ENCODE peak calls at places on chromosomes 13 and 19, in five cellular contexts. A, B, O, M and U are unnamed samples.

GRCh38 chr19:29679598-29680210 is 14.4 kb downstream of the PLEKHF1 start:
- DNase-seq in A (no peak), B (no peak), O (no peak), M (no peak), U (no peak)

GRCh38 chr13:66071608-66072007 is 1158.5 kb downstream of the PCDH9 start:
- DNase-seq in A (no peak), B (no peak), O (no peak), M (no peak), U (no peak)

GRCh38 chr13:75368167-75368566 is 113.8 kb downstream of the TBC1D4 start:
- DNase-seq in A (no peak), B (no peak), O (no peak), M (peak; percentile 89), U (peak; percentile 70)

GRCh38 chr19:10544242-10544752 is 593 bp downstream of the ATG4D start:
- DNase-seq in A (no peak), B (no peak), O (no peak), M (no peak), U (no peak)

GRCh38 chr13:82879921-82880320 is 1002.4 kb downstream of the SLITRK1 start:
- DNase-seq in A (no peak), B (no peak), O (no peak), M (no peak), U (no peak)

GRCh38 chr19:9934132-9934950 is 2.0 kb downstream of the OLFM2 start:
- DNase-seq in A (peak; percentile 79), B (peak; percentile 83), O (peak; percentile 78), M (peak; percentile 93), U (peak; percentile 17)

GRCh38 chr19:40159744-40160143 is 31.5 kb upstream of the MAP3K10 start:
- DNase-seq in A (no peak), B (no peak), O (no peak), M (no peak), U (no peak)

GRCh38 chr19:46896076-46896794 is 35.4 kb downstream of the ARHGAP35 start:
- DNase-seq in A (no peak), B (no peak), O (no peak), M (no peak), U (no peak)

GRCh38 chr13:32905063-32905863 is 111.0 kb upstream of the KL start:
- DNase-seq in A (no peak), B (no peak), O (peak; percentile 78), M (peak; percentile 62), U (peak; percentile 64)

GRCh38 chr19:47618771-47619170 is 9.8 kb downstream of the BICRA start:
- DNase-seq in A (no peak), B (no peak), O (no peak), M (peak; percentile 18), U (no peak)

GRCh38 chr13:25137624-25137892 is 34.5 kb downstream of the AMER2 start:
- DNase-seq in A (no peak), B (no peak), O (no peak), M (no peak), U (no peak)

GRCh38 chr19:32809254-32809653 is 60.3 kb downstream of the SLC7A9 start:
- DNase-seq in A (no peak), B (no peak), O (no peak), M (no peak), U (no peak)

GRCh38 chr13:27860743-27861142 is 59.1 kb upstream of the PDX1 start:
- DNase-seq in A (no peak), B (no peak), O (no peak), M (no peak), U (no peak)

GRCh38 chr13:48160879-48161278 is 66.0 kb upstream of the MED4 start:
- DNase-seq in A (no peak), B (no peak), O (no peak), M (peak; percentile 14), U (peak; percentile 68)

GRCh38 chr19:5494780-5495179 is 39.6 kb downstream of the ZNRF4 start:
- DNase-seq in A (no peak), B (no peak), O (no peak), M (no peak), U (no peak)

GRCh38 chr19:14168259-14168972 is 32.0 kb upstream of the ASF1B start:
- DNase-seq in A (no peak), B (no peak), O (no peak), M (no peak), U (no peak)

GRCh38 chr19:13492128-13492527 is 14.2 kb downstream of the CACNA1A start:
- DNase-seq in A (no peak), B (no peak), O (no peak), M (peak; percentile 74), U (no peak)

GRCh38 chr13:101127741-101128353 is 288.5 kb downstream of the NALCN start:
- DNase-seq in A (no peak), B (peak; percentile 22), O (peak; percentile 77), M (peak; percentile 57), U (peak; percentile 17)

GRCh38 chr19:9128171-9128570 is 1.4 kb upstream of the OR7G3 start:
- DNase-seq in A (no peak), B (peak; percentile 72), O (peak; percentile 31), M (no peak), U (no peak)

GRCh38 chr19:13102666-13103584 is at the start of gene LYL1:
- DNase-seq in A (no peak), B (no peak), O (no peak), M (peak; percentile 71), U (no peak)

GRCh38 chr19:33060586-33060985 is 4.1 kb downstream of the RHPN2 start:
- DNase-seq in A (no peak), B (no peak), O (no peak), M (no peak), U (no peak)

GRCh38 chr13:43664700-43665191 is 122.0 kb downstream of the ENOX1 start:
- DNase-seq in A (no peak), B (peak; percentile 31), O (no peak), M (peak; percentile 85), U (peak; percentile 10)

GRCh38 chr19:29375429-29376093 is 150.2 kb upstream of the VSTM2B start:
- DNase-seq in A (no peak), B (no peak), O (no peak), M (no peak), U (no peak)

GRCh38 chr19:10773969-10774368 is 56.1 kb downstream of the DNM2 start:
- DNase-seq in A (no peak), B (no peak), O (no peak), M (no peak), U (no peak)

GRCh38 chr19:14432817-14433453 is at the start of gene PKN1:
- DNase-seq in A (peak; percentile 51), B (peak; percentile 82), O (no peak), M (peak; percentile 56), U (no peak)

GRCh38 chr19:48539503-48540096 is 12.4 kb upstream of the SULT2B1 start:
- DNase-seq in A (peak; percentile 6), B (no peak), O (peak; percentile 86), M (peak; percentile 56), U (peak; percentile 31)

GRCh38 chr13:39874331-39875055 is 219.0 kb downstream of the COG6 start:
- DNase-seq in A (no peak), B (no peak), O (no peak), M (peak; percentile 6), U (no peak)

GRCh38 chr13:73945871-73946270 is 188.3 kb downstream of the KLF12 start:
- DNase-seq in A (peak; percentile 11), B (no peak), O (no peak), M (no peak), U (no peak)

GRCh38 chr19:56350416-56351045 is 35.9 kb upstream of the ZSCAN5A start:
- DNase-seq in A (no peak), B (no peak), O (peak; percentile 77), M (peak; percentile 49), U (peak; percentile 24)

GRCh38 chr13:99182439-99182838 is 18.2 kb upstream of the UBAC2 start:
- DNase-seq in A (no peak), B (no peak), O (no peak), M (no peak), U (no peak)

GRCh38 chr19:54188224-54188871 is 1.0 kb downstream of the MBOAT7 start:
- DNase-seq in A (no peak), B (no peak), O (peak; percentile 79), M (peak; percentile 90), U (peak; percentile 51)

GRCh38 chr19:45251452-45252354 is 632 bp downstream of the MARK4 start:
- DNase-seq in A (no peak), B (no peak), O (no peak), M (peak; percentile 27), U (no peak)

GRCh38 chr19:6720369-6721112 is at the start of gene C3:
- DNase-seq in A (peak; percentile 6), B (no peak), O (no peak), M (peak; percentile 38), U (no peak)

GRCh38 chr19:46617566-46618079 is 7.3 kb downstream of the PTGIR start:
- DNase-seq in A (no peak), B (no peak), O (no peak), M (no peak), U (no peak)

GRCh38 chr19:32200312-32201038 is 144.9 kb upstream of the ZNF507 start:
- DNase-seq in A (peak; percentile 48), B (no peak), O (no peak), M (no peak), U (no peak)

GRCh38 chr13:45349438-45349837 is 8.5 kb upstream of the TPT1 start:
- DNase-seq in A (no peak), B (no peak), O (no peak), M (peak; percentile 71), U (no peak)

GRCh38 chr19:29378543-29379105 is 147.2 kb upstream of the VSTM2B start:
- DNase-seq in A (no peak), B (no peak), O (no peak), M (no peak), U (no peak)

GRCh38 chr19:2978467-2978767 is 1.1 kb downstream of the TLE6 start:
- DNase-seq in A (no peak), B (no peak), O (no peak), M (no peak), U (no peak)

GRCh38 chr13:101416181-101417042 is at the start of gene NALCN:
- DNase-seq in A (peak; percentile 64), B (peak; percentile 14), O (no peak), M (peak; percentile 33), U (no peak)

GRCh38 chr13:51625555-51626345 is 41.5 kb downstream of the WDFY2 start:
- DNase-seq in A (no peak), B (no peak), O (no peak), M (no peak), U (peak; percentile 17)